ENCODE peak calls at places on chromosome 15, in four cellular contexts. Q is HCT116, D is HepG2, C is GM12878. U is an unnamed sample.

GRCh38 chr15:90232941-90233700 is 620 bp downstream of the CIB1 start:
- DNase-seq in C (no peak), Q (no peak), D (peak), U (peak)

GRCh38 chr15:45910671-45911070 is 275.8 kb downstream of the SQOR start:
- DNase-seq in C (no peak), D (no peak), Q (no peak), U (no peak)

GRCh38 chr15:90099868-90100854 is 2.1 kb downstream of the IDH2 start:
- DNase-seq in Q (no peak), D (peak), C (no peak), U (no peak)

GRCh38 chr15:65212097-65212496 is 824 bp upstream of the CILP start:
- DNase-seq in D (peak), C (no peak), Q (no peak), U (peak)

GRCh38 chr15:26974120-26974780 is 3.3 kb downstream of the GABRG3 start:
- DNase-seq in C (no peak), D (peak), Q (no peak), U (peak)

GRCh38 chr15:95659646-95660045 is 670.9 kb upstream of the NR2F2 start:
- DNase-seq in C (no peak), Q (no peak), D (no peak), U (no peak)

GRCh38 chr15:91882858-91883586 is 29.5 kb downstream of the SLCO3A1 start:
- DNase-seq in D (no peak), Q (no peak), C (no peak), U (no peak)

GRCh38 chr15:96234109-96234892 is 96.2 kb upstream of the NR2F2 start:
- DNase-seq in C (peak), Q (no peak), D (no peak), U (no peak)

GRCh38 chr15:40105517-40106202 is 3.0 kb downstream of the BMF start:
- DNase-seq in C (no peak), D (no peak), Q (no peak), U (no peak)

GRCh38 chr15:42707068-42707467 is 29.9 kb downstream of the CDAN1 start:
- DNase-seq in C (no peak), Q (no peak), D (no peak), U (no peak)

GRCh38 chr15:73955851-73956250 is 29.6 kb downstream of the LOXL1 start:
- DNase-seq in D (no peak), Q (no peak), C (no peak), U (no peak)

GRCh38 chr15:57735891-57736290 is 29.4 kb downstream of the POLR2M start:
- DNase-seq in Q (no peak), C (no peak), D (no peak), U (no peak)

GRCh38 chr15:64926661-64927060 is 15.0 kb downstream of the ANKDD1A start:
- DNase-seq in D (no peak), Q (no peak), C (no peak), U (no peak)

GRCh38 chr15:52018693-52019393 is at the start of gene MAPK6:
- DNase-seq in D (peak), Q (peak), C (peak), U (peak)
- TF ChIP-seq REST in D (peak), Q (no peak), C (no peak), U (peak)

DNA sequence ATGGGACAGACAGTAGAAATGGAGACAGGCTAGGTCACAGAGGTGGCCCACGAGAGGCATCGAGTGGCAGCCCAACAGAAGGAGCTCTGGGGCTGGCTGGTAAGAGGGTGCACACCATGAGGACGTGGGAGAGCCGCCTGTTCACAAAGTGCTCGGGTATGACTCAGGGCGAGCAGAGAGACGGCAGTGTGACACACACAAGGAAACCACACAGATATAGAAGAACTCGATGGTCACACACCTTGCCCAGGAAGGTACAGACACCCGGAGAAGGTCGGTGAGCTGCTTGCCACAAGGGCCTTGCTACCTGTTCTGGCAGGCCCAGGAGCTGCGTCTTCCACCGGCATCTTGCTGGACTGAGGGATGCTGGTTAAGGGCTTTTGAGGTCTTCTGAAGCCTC is 50.2 kb downstream of the CA12 start:
- DNase-seq in Q (no peak), C (no peak), D (no peak), U (peak)
- TF ChIP-seq SRF in Q (no peak), C (no peak), D (no peak), U (no peak)

DNA sequence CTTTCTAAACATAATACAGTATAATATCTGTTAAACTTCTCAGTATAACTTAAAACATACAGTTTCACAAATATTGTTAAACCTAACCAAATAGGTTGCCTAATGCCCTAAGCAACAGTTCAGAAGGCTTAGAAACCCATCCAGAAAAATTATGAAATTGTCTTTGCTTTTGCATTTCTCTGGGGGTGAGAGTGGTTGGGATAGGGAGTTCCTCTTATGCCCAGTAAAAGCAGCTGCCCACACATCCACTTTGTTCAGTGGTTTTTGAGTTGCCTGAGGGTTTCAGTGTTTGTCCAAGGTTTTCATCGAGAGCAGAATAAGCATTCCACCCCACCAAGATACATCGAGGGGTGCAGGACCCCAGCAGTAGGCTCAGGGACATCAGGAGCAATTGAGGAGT is 179.4 kb downstream of the CDIN1 start:
- DNase-seq in C (no peak), D (no peak), Q (no peak), U (no peak)
- TF ChIP-seq REST in C (no peak), D (no peak), Q (no peak), U (no peak)

GRCh38 chr15:72315706-72316370 is 4.1 kb downstream of the CELF6 start:
- DNase-seq in D (no peak), C (no peak), Q (no peak), U (no peak)
- TF ChIP-seq SRF in D (no peak), C (no peak), Q (no peak), U (no peak)

GRCh38 chr15:97962263-97962662 is 1.8 kb downstream of the ARRDC4 start:
- DNase-seq in D (peak), Q (no peak), C (no peak), U (no peak)

GRCh38 chr15:97959738-97960363 is 652 bp upstream of the ARRDC4 start:
- DNase-seq in Q (peak), C (no peak), D (no peak), U (no peak)

GRCh38 chr15:97963779-97964178 is 3.3 kb downstream of the ARRDC4 start:
- DNase-seq in C (no peak), D (no peak), Q (no peak), U (no peak)

GRCh38 chr15:97961067-97961954 is 808 bp downstream of the ARRDC4 start:
- DNase-seq in D (peak), Q (peak), C (no peak), U (peak)

DNA sequence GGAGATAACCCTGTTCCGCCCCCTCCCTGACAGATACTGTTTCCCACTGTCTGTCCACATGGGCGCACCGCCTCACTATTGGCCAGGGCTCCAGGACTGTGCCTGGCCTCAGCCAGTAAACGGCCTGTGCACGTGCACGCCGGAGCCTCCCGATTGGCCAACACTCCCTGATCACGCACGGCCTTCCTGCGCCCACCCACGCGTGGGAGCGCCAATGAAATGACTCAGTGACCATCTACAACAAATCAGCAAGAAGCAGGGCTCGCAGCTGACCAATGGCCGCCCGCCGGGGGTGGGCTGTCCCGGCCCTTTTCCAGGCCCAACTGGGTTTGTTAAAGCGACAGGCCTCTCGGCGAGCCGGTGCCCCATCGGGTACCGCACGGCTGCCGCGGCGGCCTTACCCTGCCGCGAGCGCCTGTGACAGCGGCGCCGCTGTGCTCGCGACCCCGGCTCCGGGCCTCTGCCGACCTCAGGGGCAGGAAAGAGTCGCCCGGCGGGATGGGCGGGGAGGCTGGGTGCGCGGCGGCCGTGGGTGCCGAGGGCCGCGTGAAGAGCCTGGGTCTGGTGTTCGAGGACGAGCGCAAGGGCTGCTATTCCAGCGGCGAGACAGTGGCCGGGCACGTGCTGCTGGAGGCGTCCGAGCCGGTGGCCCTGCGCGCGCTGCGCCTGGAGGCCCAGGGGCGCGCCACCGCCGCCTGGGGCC is at the start of gene ARRDC4:
- DNase-seq in D (peak), Q (peak), C (no peak), U (peak)
- TF ChIP-seq REST in D (no peak), Q (no peak), C (no peak), U (peak)

DNA sequence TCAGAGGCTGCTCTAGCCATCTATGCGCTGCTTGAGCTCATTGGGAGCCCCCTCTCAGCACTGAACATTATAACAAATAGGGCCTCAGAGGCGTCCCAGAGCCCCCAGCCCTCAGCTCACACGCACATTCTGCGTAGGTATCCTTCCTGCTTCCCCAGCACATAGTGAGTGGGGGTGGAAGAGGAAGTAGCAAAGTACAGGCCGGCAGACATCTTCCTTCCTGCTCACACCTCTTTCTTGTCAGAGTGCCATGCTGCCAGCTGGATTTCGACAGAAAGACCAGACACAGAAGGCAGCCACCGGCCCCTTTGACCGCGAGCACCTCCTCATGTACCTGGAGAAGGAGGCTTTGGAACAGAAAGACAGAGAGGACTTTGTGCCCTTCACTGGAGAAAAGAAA is 16.6 kb downstream of the TMOD2 start:
- DNase-seq in D (no peak), C (no peak), Q (no peak), U (no peak)
- TF ChIP-seq SRF in D (no peak), C (no peak), Q (no peak), U (no peak)

GRCh38 chr15:68819451-68820204 is 1.1 kb downstream of the ANP32A start:
- DNase-seq in Q (no peak), D (peak), C (no peak), U (no peak)
- TF ChIP-seq REST in Q (no peak), D (no peak), C (no peak), U (no peak)

DNA sequence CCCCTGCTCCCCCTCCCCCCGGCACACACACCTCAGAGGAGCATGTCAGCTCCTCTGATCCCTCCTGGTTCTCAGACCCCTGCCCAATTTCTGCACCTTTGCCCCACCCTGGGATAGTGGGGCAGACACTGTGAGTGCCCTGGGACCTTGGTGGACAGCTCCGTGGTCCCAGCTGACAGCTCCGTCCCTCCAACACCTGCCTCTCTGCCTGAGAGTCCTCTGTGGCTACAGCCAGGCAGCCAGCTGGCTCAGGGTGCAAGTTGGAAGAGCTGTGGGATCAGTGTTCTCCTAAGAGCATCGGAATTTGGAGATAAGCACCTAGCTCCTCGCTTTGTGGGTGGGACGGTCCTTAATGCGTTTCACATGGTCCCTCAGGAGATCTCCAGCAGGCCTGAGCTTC is 43.7 kb upstream of the PGPEP1L start:
- DNase-seq in C (no peak), Q (no peak), D (no peak), U (no peak)
- TF ChIP-seq SRF in C (no peak), Q (no peak), D (no peak), U (no peak)

GRCh38 chr15:71291723-71292122 is 176.5 kb downstream of the THSD4 start:
- DNase-seq in C (no peak), Q (no peak), D (no peak), U (no peak)

GRCh38 chr15:71294636-71295241 is 179.5 kb downstream of the THSD4 start:
- DNase-seq in Q (peak), C (no peak), D (no peak), U (no peak)

GRCh38 chr15:71296032-71296686 is 180.9 kb downstream of the THSD4 start:
- DNase-seq in Q (peak), C (no peak), D (no peak), U (no peak)

GRCh38 chr15:71294251-71294635 is 179.0 kb downstream of the THSD4 start:
- DNase-seq in Q (no peak), D (no peak), C (no peak), U (no peak)

GRCh38 chr15:71295242-71296031 is 180.2 kb downstream of the THSD4 start:
- DNase-seq in D (peak), Q (peak), C (no peak), U (no peak)
- TF ChIP-seq REST in D (no peak), Q (no peak), C (no peak), U (no peak)

GRCh38 chr15:51335538-51335961 is 2.8 kb downstream of the CYP19A1 start:
- DNase-seq in Q (no peak), C (peak), D (no peak), U (no peak)

GRCh38 chr15:51335087-51335486 is 3.3 kb downstream of the CYP19A1 start:
- DNase-seq in D (no peak), C (no peak), Q (no peak), U (no peak)

GRCh38 chr15:51333571-51333970 is 4.8 kb downstream of the CYP19A1 start:
- DNase-seq in D (no peak), Q (no peak), C (no peak), U (no peak)

GRCh38 chr15:51334011-51334426 is 4.4 kb downstream of the CYP19A1 start:
- DNase-seq in D (no peak), Q (no peak), C (no peak), U (no peak)

DNA sequence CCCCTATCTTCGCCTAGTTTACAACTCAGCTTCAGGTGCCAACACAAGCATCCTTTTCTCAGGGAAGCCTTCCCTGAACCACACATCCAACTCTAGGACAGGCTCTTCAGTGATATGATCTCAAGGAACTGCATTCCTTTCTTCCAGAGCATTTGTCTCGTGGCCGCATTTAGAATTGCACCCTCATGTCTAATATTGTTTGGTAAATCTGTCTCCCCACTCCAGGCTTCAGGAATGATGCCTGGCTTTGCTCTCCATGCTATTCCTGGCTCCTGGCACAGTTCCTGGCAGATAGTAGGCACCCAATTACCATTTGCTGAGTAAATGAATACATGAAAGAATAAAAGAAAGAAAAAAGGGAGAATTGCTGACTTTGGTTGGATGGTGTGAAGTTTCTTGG is 2.4 kb downstream of the CYP19A1 start:
- DNase-seq in C (no peak), D (no peak), Q (no peak), U (no peak)
- TF ChIP-seq SRF in C (no peak), D (no peak), Q (no peak), U (no peak)